ENCODE peak calls at places on chromosomes 6 and 20, in seven cellular contexts. E, K, U, O, H, F and I are unnamed samples.

GRCh38 chr20:34437330-34437986 is 74.4 kb downstream of the ITCH start:
- DNase-seq in H (no peak), O (no peak), U (no peak), F (no peak), E (no peak), K (no peak), I (no peak)

GRCh38 chr6:16523550-16524379 is 237.5 kb downstream of the ATXN1 start:
- DNase-seq in K (no peak), H (no peak), E (no peak), F (no peak), U (no peak), O (no peak), I (no peak)

GRCh38 chr20:49713779-49714712 is at the start of gene B4GALT5:
- DNase-seq in E (peak; percentile 72), K (peak; percentile 76), O (peak; percentile 34), F (no peak), H (peak; percentile 66), U (peak; percentile 76), I (peak; percentile 72)

GRCh38 chr6:26354162-26354561 is 10.8 kb upstream of the BTN3A2 start:
- DNase-seq in E (no peak), F (no peak), U (no peak), K (no peak), H (no peak), O (no peak), I (no peak)

GRCh38 chr6:90492798-90493197 is 94.1 kb downstream of the MAP3K7 start:
- DNase-seq in K (no peak), F (no peak), U (no peak), E (no peak), O (no peak), H (no peak), I (no peak)

GRCh38 chr20:23407770-23408467 is 13.4 kb downstream of the NAPB start:
- DNase-seq in O (no peak), K (no peak), F (no peak), U (no peak), E (no peak), H (no peak), I (no peak)

GRCh38 chr6:49453221-49453620 is 9.8 kb downstream of the MMUT start:
- DNase-seq in K (no peak), E (peak; percentile 7), F (no peak), O (no peak), H (no peak), U (no peak), I (no peak)

GRCh38 chr6:142846883-142847287 is 98.1 kb downstream of the HIVEP2 start:
- DNase-seq in E (peak; percentile 39), U (no peak), F (peak; percentile 83), H (no peak), O (no peak), K (no peak), I (no peak)

GRCh38 chr6:12119085-12119588 is 107.0 kb downstream of the HIVEP1 start:
- DNase-seq in F (no peak), H (no peak), E (peak; percentile 27), O (peak; percentile 14), K (no peak), U (no peak), I (peak; percentile 10)

GRCh38 chr6:22421187-22421586 is 124.4 kb upstream of the PRL start:
- DNase-seq in U (no peak), K (no peak), O (no peak), H (no peak), F (peak; percentile 55), E (no peak), I (no peak)

GRCh38 chr6:57138026-57138425 is 34.1 kb upstream of the BAG2 start:
- DNase-seq in K (no peak), F (no peak), H (no peak), O (no peak), E (no peak), U (no peak), I (no peak)

GRCh38 chr6:160661129-160661723 is 2.8 kb downstream of the LPA start:
- DNase-seq in E (no peak), K (no peak), U (no peak), O (no peak), H (no peak), F (no peak), I (no peak)

GRCh38 chr6:45478235-45478634 is 100.5 kb upstream of the SUPT3H start:
- DNase-seq in F (peak; percentile 74), E (no peak), H (no peak), U (no peak), K (no peak), O (no peak), I (no peak)

GRCh38 chr20:15045246-15045645 is 707.8 kb upstream of the FLRT3 start:
- DNase-seq in H (no peak), O (no peak), E (no peak), K (no peak), F (peak; percentile 65), U (peak; percentile 40), I (no peak)

GRCh38 chr6:78513856-78514255 is 353.5 kb upstream of the IRAK1BP1 start:
- DNase-seq in E (no peak), F (no peak), H (no peak), O (no peak), K (no peak), U (no peak), I (no peak)

GRCh38 chr6:62775427-62776022 is 435.7 kb upstream of the FKBP1C start:
- DNase-seq in E (peak; percentile 12), H (no peak), U (no peak), K (no peak), F (peak; percentile 1), O (no peak), I (no peak)

GRCh38 chr6:96836579-96837137 is 619 bp downstream of the GPR63 start:
- DNase-seq in O (no peak), F (peak; percentile 24), K (no peak), H (no peak), U (no peak), E (peak; percentile 1), I (peak; percentile 12)

GRCh38 chr6:17057322-17057721 is 44.5 kb upstream of the STMND1 start:
- DNase-seq in F (peak; percentile 80), U (no peak), K (no peak), O (no peak), E (no peak), H (no peak), I (no peak)

GRCh38 chr6:129317931-129318820 is 391.8 kb downstream of the ARHGAP18 start:
- DNase-seq in O (no peak), E (peak; percentile 7), K (no peak), U (no peak), F (peak; percentile 16), H (no peak), I (no peak)

GRCh38 chr6:44043479-44044153 is 83.6 kb downstream of the MRPL14 start:
- DNase-seq in O (no peak), E (peak; percentile 71), H (no peak), U (no peak), F (no peak), K (peak; percentile 30), I (peak; percentile 50)

GRCh38 chr6:73079611-73079955 is 145.7 kb downstream of the KHDC1L start:
- DNase-seq in O (no peak), E (peak; percentile 38), H (no peak), F (peak; percentile 68), K (no peak), U (no peak), I (no peak)

GRCh38 chr6:42454428-42454791 is 2.7 kb upstream of the TRERF1 start:
- DNase-seq in U (no peak), H (no peak), E (no peak), F (no peak), O (no peak), K (peak; percentile 66), I (peak; percentile 4)
- H3K27ac ChIP-seq in U (no peak overlapping the region), H (no peak overlapping the region), E (no peak overlapping the region), F (no peak overlapping the region), O (peak overlapping the region; percentile 5), K (peak overlapping the region; percentile 97), I (no peak overlapping the region)

GRCh38 chr6:125019873-125020272 is 57.6 kb downstream of the RNF217 start:
- DNase-seq in U (no peak), F (no peak), K (no peak), O (no peak), E (no peak), H (no peak), I (no peak)
- H3K27ac ChIP-seq in U (no peak overlapping the region), F (no peak overlapping the region), K (no peak overlapping the region), O (no peak overlapping the region), E (no peak overlapping the region), H (no peak overlapping the region), I (no peak overlapping the region)

GRCh38 chr6:139882234-139882633 is 507.8 kb upstream of the CITED2 start:
- DNase-seq in K (no peak), H (no peak), E (no peak), F (no peak), U (no peak), O (no peak), I (peak; percentile 10)
- H3K27ac ChIP-seq in K (peak overlapping the region; percentile 7), H (no peak overlapping the region), E (no peak overlapping the region), F (no peak overlapping the region), U (no peak overlapping the region), O (no peak overlapping the region), I (peak overlapping the region; percentile 76)

GRCh38 chr20:18090477-18090876 is 32.8 kb upstream of the OVOL2 start:
- DNase-seq in H (no peak), K (no peak), U (no peak), E (no peak), O (no peak), F (no peak), I (no peak)

GRCh38 chr20:18091624-18092023 is 33.9 kb upstream of the OVOL2 start:
- DNase-seq in K (no peak), O (no peak), U (no peak), H (no peak), E (no peak), F (no peak), I (no peak)

GRCh38 chr20:18093388-18093787 is 35.7 kb upstream of the OVOL2 start:
- DNase-seq in E (no peak), O (no peak), K (no peak), F (no peak), H (no peak), U (no peak), I (no peak)

GRCh38 chr20:18094191-18094590 is 36.5 kb upstream of the OVOL2 start:
- DNase-seq in H (no peak), E (no peak), O (no peak), K (no peak), F (no peak), U (no peak), I (no peak)

DNA sequence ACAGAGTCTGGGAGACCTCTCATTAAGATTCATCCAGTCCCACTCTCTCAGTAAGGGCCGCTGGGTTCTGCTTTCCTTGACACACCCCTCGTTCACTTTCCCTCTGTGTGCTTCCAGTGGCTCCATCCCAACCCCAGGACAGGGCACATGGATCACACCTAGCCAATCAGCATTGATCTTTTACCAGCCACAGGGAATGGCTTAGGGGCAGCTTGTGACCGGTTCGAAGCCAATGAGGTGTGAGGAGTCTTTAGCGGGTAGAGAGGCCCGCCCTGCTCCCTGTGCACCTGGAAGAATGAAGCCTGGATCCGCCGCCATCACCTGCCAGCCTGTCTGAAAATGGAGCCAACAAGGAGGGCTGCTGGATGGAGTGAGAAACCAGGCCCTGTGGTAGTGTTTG is 35.2 kb upstream of the OVOL2 start:
- DNase-seq in K (no peak), F (no peak), U (no peak), H (no peak), O (no peak), E (no peak), I (no peak)
- H3K27ac ChIP-seq in K (no peak overlapping the region), F (no peak overlapping the region), U (no peak overlapping the region), H (no peak overlapping the region), O (no peak overlapping the region), E (no peak overlapping the region), I (no peak overlapping the region)